ENCODE peak calls at places on chromosomes 5 and 9, in four cellular contexts. One of them, this sample, is unnamed. For H3K4me1 and H3K27me3, the result is how much of the 10 kb centered on the place peaks cover.

GRCh38 chr5:15837584-15838289 is 337.8 kb downstream of the FBXL7 start:
- DNase-seq in upper lobe of left lung: no peak
- DNase-seq in neuronal stem cell: no peak
- DNase-seq in fibroblast of lung: no peak
- DNase-seq in this sample: no peak

GRCh38 chr5:112776301-112776856 is 38.7 kb downstream of the APC start:
- DNase-seq in upper lobe of left lung: no peak
- DNase-seq in neuronal stem cell: no peak
- DNase-seq in fibroblast of lung: peak
- DNase-seq in this sample: no peak

GRCh38 chr5:103562453-103563157 is at the start of gene NUDT12:
- DNase-seq in upper lobe of left lung: peak
- DNase-seq in neuronal stem cell: peak
- DNase-seq in fibroblast of lung: peak
- DNase-seq in this sample: no peak

GRCh38 chr5:10283927-10284635 is 23.6 kb downstream of the CMBL start:
- DNase-seq in upper lobe of left lung: peak
- DNase-seq in neuronal stem cell: peak
- DNase-seq in fibroblast of lung: peak
- DNase-seq in this sample: peak

GRCh38 chr5:171798413-171798812 is 12.8 kb downstream of the SMIM23 start:
- DNase-seq in upper lobe of left lung: no peak
- DNase-seq in neuronal stem cell: no peak
- DNase-seq in fibroblast of lung: no peak
- DNase-seq in this sample: no peak

GRCh38 chr9:12699529-12699928 is 6.3 kb downstream of the TYRP1 start:
- DNase-seq in upper lobe of left lung: no peak
- DNase-seq in neuronal stem cell: no peak
- DNase-seq in fibroblast of lung: peak
- DNase-seq in this sample: no peak

GRCh38 chr5:149298857-149299404 is 27.3 kb downstream of the AFAP1L1 start:
- DNase-seq in upper lobe of left lung: no peak
- DNase-seq in neuronal stem cell: no peak
- DNase-seq in fibroblast of lung: no peak
- DNase-seq in this sample: no peak

GRCh38 chr9:12162101-12162500 is 531.1 kb upstream of the TYRP1 start:
- DNase-seq in upper lobe of left lung: no peak
- DNase-seq in neuronal stem cell: no peak
- DNase-seq in fibroblast of lung: no peak
- DNase-seq in this sample: no peak

GRCh38 chr9:122392284-122392683 is 21.5 kb downstream of the PTGS1 start:
- DNase-seq in upper lobe of left lung: no peak
- DNase-seq in neuronal stem cell: no peak
- DNase-seq in fibroblast of lung: no peak
- DNase-seq in this sample: no peak

GRCh38 chr5:9170026-9170425 is 375.8 kb downstream of the SEMA5A start:
- DNase-seq in upper lobe of left lung: no peak
- DNase-seq in neuronal stem cell: no peak
- DNase-seq in fibroblast of lung: peak
- DNase-seq in this sample: no peak

GRCh38 chr5:74205745-74206570 is 434.6 kb downstream of the ENC1 start:
- DNase-seq in upper lobe of left lung: no peak
- DNase-seq in neuronal stem cell: no peak
- DNase-seq in fibroblast of lung: no peak
- DNase-seq in this sample: no peak

GRCh38 chr9:36820392-36820861 is 213.6 kb downstream of the PAX5 start:
- DNase-seq in upper lobe of left lung: no peak
- DNase-seq in neuronal stem cell: no peak
- DNase-seq in fibroblast of lung: no peak
- DNase-seq in this sample: no peak

GRCh38 chr9:120265791-120266190 is 314.2 kb downstream of the CDK5RAP2 start:
- DNase-seq in upper lobe of left lung: no peak
- DNase-seq in neuronal stem cell: no peak
- DNase-seq in fibroblast of lung: no peak
- DNase-seq in this sample: no peak

GRCh38 chr5:81420039-81420667 is 26.2 kb upstream of the ACOT12 start:
- DNase-seq in upper lobe of left lung: no peak
- DNase-seq in neuronal stem cell: no peak
- DNase-seq in fibroblast of lung: peak
- DNase-seq in this sample: no peak

GRCh38 chr5:89105836-89106235 is 222.9 kb upstream of the MEF2C start:
- DNase-seq in upper lobe of left lung: no peak
- DNase-seq in neuronal stem cell: no peak
- DNase-seq in fibroblast of lung: no peak
- DNase-seq in this sample: no peak

GRCh38 chr9:96317335-96317980 is 15.5 kb upstream of the HSD17B3 start:
- DNase-seq in upper lobe of left lung: no peak
- DNase-seq in neuronal stem cell: peak
- DNase-seq in fibroblast of lung: peak
- DNase-seq in this sample: peak

GRCh38 chr5:180898621-180899246 is at the start of gene BTNL8:
- DNase-seq in upper lobe of left lung: no peak
- DNase-seq in neuronal stem cell: no peak
- DNase-seq in fibroblast of lung: no peak
- DNase-seq in this sample: no peak

GRCh38 chr5:135878156-135878620 is 17.5 kb downstream of the IL9 start:
- DNase-seq in upper lobe of left lung: peak
- DNase-seq in neuronal stem cell: no peak
- DNase-seq in fibroblast of lung: no peak
- DNase-seq in this sample: no peak

GRCh38 chr9:115758441-115758840 is 395.1 kb upstream of the PAPPA start:
- DNase-seq in upper lobe of left lung: no peak
- DNase-seq in neuronal stem cell: no peak
- DNase-seq in fibroblast of lung: no peak
- DNase-seq in this sample: no peak

GRCh38 chr9:129479217-129480011 is 141.5 kb downstream of the C9orf50 start:
- DNase-seq in upper lobe of left lung: no peak
- DNase-seq in neuronal stem cell: no peak
- DNase-seq in fibroblast of lung: no peak
- DNase-seq in this sample: no peak

GRCh38 chr5:85868070-85868469 is 749.7 kb upstream of the COX7C start:
- DNase-seq in upper lobe of left lung: no peak
- DNase-seq in neuronal stem cell: no peak
- DNase-seq in fibroblast of lung: no peak
- DNase-seq in this sample: no peak

GRCh38 chr5:115543931-115544370 is 624 bp downstream of the FEM1C start:
- DNase-seq in upper lobe of left lung: no peak
- DNase-seq in neuronal stem cell: peak
- DNase-seq in fibroblast of lung: peak
- DNase-seq in this sample: peak

GRCh38 chr9:74281674-74282073 is 215.5 kb upstream of the RORB start:
- DNase-seq in upper lobe of left lung: no peak
- DNase-seq in neuronal stem cell: no peak
- DNase-seq in fibroblast of lung: no peak
- DNase-seq in this sample: no peak

GRCh38 chr5:38029431-38030065 is 189.7 kb upstream of the GDNF start:
- DNase-seq in upper lobe of left lung: peak
- DNase-seq in neuronal stem cell: no peak
- DNase-seq in fibroblast of lung: no peak
- DNase-seq in this sample: no peak

GRCh38 chr5:77847814-77848290 is 71.7 kb upstream of the TBCA start:
- DNase-seq in upper lobe of left lung: no peak
- DNase-seq in neuronal stem cell: peak
- DNase-seq in fibroblast of lung: no peak
- DNase-seq in this sample: no peak

GRCh38 chr9:22457448-22457847 is 10.8 kb downstream of the DMRTA1 start:
- DNase-seq in upper lobe of left lung: no peak
- DNase-seq in neuronal stem cell: no peak
- DNase-seq in fibroblast of lung: no peak
- DNase-seq in this sample: no peak

GRCh38 chr9:4298255-4299005 is 1.4 kb downstream of the GLIS3 start:
- DNase-seq in upper lobe of left lung: peak
- DNase-seq in neuronal stem cell: no peak
- DNase-seq in fibroblast of lung: no peak
- DNase-seq in this sample: no peak

GRCh38 chr9:135463140-135463539 is 16.4 kb upstream of the PPP1R26 start:
- DNase-seq in upper lobe of left lung: no peak
- DNase-seq in neuronal stem cell: no peak
- DNase-seq in fibroblast of lung: peak
- DNase-seq in this sample: no peak

GRCh38 chr9:110521211-110521610 is 58.3 kb downstream of the SVEP1 start:
- DNase-seq in upper lobe of left lung: no peak
- DNase-seq in neuronal stem cell: no peak
- DNase-seq in fibroblast of lung: no peak
- DNase-seq in this sample: no peak

GRCh38 chr9:120383999-120384924 is 195.7 kb downstream of the CDK5RAP2 start:
- DNase-seq in upper lobe of left lung: no peak
- DNase-seq in neuronal stem cell: peak
- DNase-seq in fibroblast of lung: peak
- DNase-seq in this sample: no peak

GRCh38 chr5:37002176-37002751 is 125.7 kb downstream of the NIPBL start:
- DNase-seq in upper lobe of left lung: no peak
- DNase-seq in neuronal stem cell: no peak
- DNase-seq in fibroblast of lung: no peak
- DNase-seq in this sample: no peak

GRCh38 chr9:97480749-97481148 is 20.7 kb upstream of the TMOD1 start:
- DNase-seq in upper lobe of left lung: no peak
- DNase-seq in neuronal stem cell: no peak
- DNase-seq in fibroblast of lung: no peak
- DNase-seq in this sample: no peak

GRCh38 chr9:33289501-33289900 is 815 bp upstream of the NFX1 start:
- DNase-seq in upper lobe of left lung: peak
- DNase-seq in neuronal stem cell: no peak
- DNase-seq in fibroblast of lung: no peak
- DNase-seq in this sample: no peak

DNA sequence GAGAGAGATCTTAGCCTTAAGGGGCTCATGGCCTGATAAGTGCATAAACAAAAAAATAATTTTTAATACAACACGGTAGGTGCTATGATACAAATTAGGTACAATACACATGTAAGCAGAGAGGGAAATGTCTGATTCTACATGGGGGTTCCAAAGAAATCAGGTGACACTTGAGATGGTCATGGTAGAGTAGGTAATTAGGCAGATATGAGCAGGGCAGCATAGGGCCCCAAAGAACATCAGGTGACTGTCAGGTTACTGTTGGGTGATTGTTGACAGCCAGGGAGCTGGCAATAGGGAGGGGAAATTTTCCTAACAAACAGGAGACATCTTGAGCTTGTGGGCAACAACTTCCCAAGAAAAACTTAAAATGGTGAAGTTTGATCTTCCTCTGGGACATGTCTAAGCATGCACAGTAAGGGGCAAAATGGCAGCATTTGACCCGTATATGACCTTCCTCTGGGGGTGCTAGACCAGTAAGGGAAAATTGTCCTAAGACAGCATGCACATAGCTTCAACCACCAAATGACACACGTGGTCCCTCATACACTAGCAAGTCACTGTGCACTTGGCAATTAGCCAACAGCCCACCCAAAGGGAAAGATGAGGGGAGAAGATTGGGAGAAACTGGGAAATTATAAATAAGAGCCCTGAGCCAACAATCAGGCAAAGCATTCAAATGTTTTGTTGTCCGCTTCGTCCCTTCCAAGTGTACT is 37.3 kb upstream of the TENT4A start:
- DNase-seq in upper lobe of left lung: no peak
- DNase-seq in neuronal stem cell: no peak
- DNase-seq in fibroblast of lung: no peak
- DNase-seq in this sample: no peak
- H3K27ac ChIP-seq in upper lobe of left lung: no peak
- H3K27ac ChIP-seq in neuronal stem cell: no peak
- H3K27ac ChIP-seq in fibroblast of lung: no peak
- H3K27ac ChIP-seq in this sample: no peak

DNA sequence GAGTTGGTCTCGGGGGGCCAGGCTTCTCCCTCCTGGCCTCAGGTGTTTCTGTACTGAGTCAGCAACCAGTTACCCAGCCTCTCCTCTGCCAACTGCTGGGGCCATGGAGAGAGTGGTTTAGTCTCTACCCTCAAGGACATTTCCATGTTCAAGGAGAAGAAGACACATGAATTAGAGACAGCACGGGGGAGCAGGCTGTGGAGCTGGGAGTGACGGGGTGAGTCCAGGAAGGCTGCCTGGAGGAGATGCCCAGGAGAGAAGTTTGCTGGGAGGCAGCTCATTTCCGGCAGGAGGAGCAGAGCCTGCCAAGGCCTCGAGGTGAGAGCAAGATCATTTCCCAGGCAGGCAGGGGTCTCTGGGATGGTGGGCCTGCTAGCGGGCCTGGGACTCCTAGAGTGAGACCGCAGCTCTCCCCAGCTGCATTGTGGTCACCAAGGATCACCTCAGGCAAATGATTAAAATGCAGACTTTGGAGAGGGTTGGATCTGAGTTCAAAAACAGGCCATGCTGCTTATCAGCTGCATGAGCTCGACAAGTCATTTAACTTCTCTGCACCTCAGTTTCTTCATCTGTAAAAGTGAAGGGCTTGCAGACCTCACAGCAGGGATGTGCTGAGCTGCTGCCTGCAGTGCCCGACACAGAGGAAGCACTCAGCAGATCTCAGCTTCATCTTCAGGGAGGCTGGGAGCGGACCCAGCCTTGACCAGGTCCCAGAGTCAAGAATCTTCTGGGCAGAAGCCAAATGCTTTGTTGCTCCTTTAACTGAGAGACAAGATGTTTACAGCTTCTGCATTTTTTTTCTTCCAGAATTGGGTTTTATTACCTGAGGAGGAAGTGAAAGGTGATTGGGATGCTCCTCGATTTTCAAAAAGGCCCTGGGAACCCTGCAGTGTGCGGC is 35.2 kb downstream of the NEK6 start:
- DNase-seq in upper lobe of left lung: no peak
- DNase-seq in neuronal stem cell: no peak
- DNase-seq in fibroblast of lung: no peak
- DNase-seq in this sample: no peak
- H3K4me1 ChIP-seq in upper lobe of left lung: half or more
- H3K4me1 ChIP-seq in neuronal stem cell: under half
- H3K4me1 ChIP-seq in fibroblast of lung: half or more
- H3K4me1 ChIP-seq in this sample: under half

DNA sequence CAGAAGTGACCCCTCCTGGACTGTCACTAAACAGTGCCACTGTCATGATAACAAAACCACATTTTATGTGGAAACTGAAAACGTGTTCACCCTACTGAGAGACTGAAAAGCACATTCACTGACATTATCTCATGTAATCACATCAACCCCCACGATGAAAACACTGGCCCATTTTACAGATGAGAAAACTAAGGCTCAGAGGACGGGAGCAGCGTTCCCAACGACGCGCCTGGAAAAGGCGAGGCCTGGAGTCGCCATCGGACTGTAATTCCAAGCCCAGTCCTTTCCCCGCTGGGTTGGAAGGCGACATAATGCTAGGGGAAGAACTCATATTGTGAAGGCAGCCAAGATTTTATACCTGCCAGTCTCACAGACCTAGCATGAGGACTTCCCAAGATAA is 140.0 kb downstream of the ADAMTS2 start:
- DNase-seq in upper lobe of left lung: no peak
- DNase-seq in neuronal stem cell: no peak
- DNase-seq in fibroblast of lung: no peak
- DNase-seq in this sample: no peak
- H3K27me3 ChIP-seq in upper lobe of left lung: under half
- H3K27me3 ChIP-seq in neuronal stem cell: under half
- H3K27me3 ChIP-seq in fibroblast of lung: under half
- H3K27me3 ChIP-seq in this sample: under half

DNA sequence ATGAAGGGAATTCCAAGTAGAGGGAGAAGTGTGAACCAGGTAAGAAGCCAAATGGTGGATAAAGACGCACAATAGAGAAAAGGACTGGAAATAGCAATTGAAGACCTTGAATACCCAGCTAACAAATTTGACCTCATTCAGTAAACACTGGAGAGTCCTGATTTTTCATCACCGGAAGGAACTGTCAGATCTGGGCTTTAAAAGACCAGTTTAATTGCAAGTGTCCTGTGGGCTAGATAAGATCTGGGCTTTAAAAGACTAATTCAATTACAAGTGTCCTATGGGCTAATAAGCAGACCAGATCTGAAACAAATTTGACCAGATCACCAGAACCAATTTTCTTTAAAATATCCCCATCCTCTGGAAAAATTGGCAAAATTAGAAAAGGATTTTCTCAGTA is 380.0 kb downstream of the ACTL7B start:
- DNase-seq in upper lobe of left lung: no peak
- DNase-seq in neuronal stem cell: no peak
- DNase-seq in fibroblast of lung: no peak
- DNase-seq in this sample: no peak
- H3K27ac ChIP-seq in upper lobe of left lung: no peak
- H3K27ac ChIP-seq in neuronal stem cell: no peak
- H3K27ac ChIP-seq in fibroblast of lung: no peak
- H3K27ac ChIP-seq in this sample: no peak

This sample was measured in effector memory CD4-positive, alpha-beta T cell.